ENCODE peak calls at places on chromosomes 5 and 9, in six cellular contexts. S, R, I, W, M and D are unnamed samples.

GRCh38 chr9:38068616-38068865 is 486 bp downstream of the SHB start:
- DNase-seq in S (no peak), R (peak), I (peak), W (peak), M (peak), D (peak)

GRCh38 chr9:38346811-38347735 is 45.4 kb upstream of the ALDH1B1 start:
- DNase-seq in S (no peak), R (no peak), I (no peak), W (no peak), M (no peak), D (no peak)

GRCh38 chr9:37914154-37914551 is 10.2 kb upstream of the SLC25A51 start:
- DNase-seq in S (no peak), R (no peak), I (no peak), W (no peak), M (no peak), D (no peak)

GRCh38 chr5:17880869-17881268 is 246.6 kb downstream of the TAF11L14 start:
- DNase-seq in S (no peak), R (no peak), I (no peak), W (no peak), M (no peak), D (no peak)

GRCh38 chr9:110835404-110835803 is 166.8 kb downstream of the MUSK start:
- DNase-seq in S (no peak), R (no peak), I (peak), W (no peak), M (no peak), D (peak)

GRCh38 chr5:43227655-43228054 is 35.6 kb downstream of the NIM1K start:
- DNase-seq in S (no peak), R (no peak), I (peak), W (peak), M (no peak), D (peak)

GRCh38 chr5:1882337-1883119 is at the start of gene IRX4:
- DNase-seq in S (no peak), R (no peak), I (peak), W (peak), M (no peak), D (peak)

GRCh38 chr5:39453606-39454005 is 28.8 kb upstream of the DAB2 start:
- DNase-seq in S (no peak), R (no peak), I (no peak), W (no peak), M (no peak), D (no peak)

GRCh38 chr5:168935183-168935582 is 356.0 kb upstream of the PANK3 start:
- DNase-seq in S (no peak), R (no peak), I (no peak), W (no peak), M (no peak), D (no peak)

GRCh38 chr5:163564321-163564924 is 59.0 kb downstream of the MAT2B start:
- DNase-seq in S (peak), R (no peak), I (peak), W (peak), M (peak), D (peak)

GRCh38 chr5:90555666-90556065 is 2.9 kb upstream of the ADGRV1 start:
- DNase-seq in S (no peak), R (no peak), I (no peak), W (no peak), M (no peak), D (no peak)

GRCh38 chr9:129981180-129981907 is 61.6 kb downstream of the FNBP1 start:
- DNase-seq in S (no peak), R (no peak), I (peak), W (no peak), M (no peak), D (peak)

GRCh38 chr5:14025566-14026276 is 81.2 kb upstream of the DNAH5 start:
- DNase-seq in S (no peak), R (no peak), I (no peak), W (no peak), M (no peak), D (no peak)

GRCh38 chr9:13118294-13118693 is 161.2 kb downstream of the MPDZ start:
- DNase-seq in S (no peak), R (no peak), I (no peak), W (no peak), M (no peak), D (no peak)

GRCh38 chr5:67483453-67484030 is 286.9 kb upstream of the CD180 start:
- DNase-seq in S (no peak), R (no peak), I (no peak), W (no peak), M (no peak), D (no peak)

GRCh38 chr9:98172604-98173003 is 19.8 kb downstream of the CORO2A start:
- DNase-seq in S (no peak), R (no peak), I (peak), W (peak), M (no peak), D (no peak)

GRCh38 chr9:35350827-35351549 is 138.9 kb upstream of the RUSC2 start:
- DNase-seq in S (no peak), R (no peak), I (peak), W (no peak), M (no peak), D (peak)

DNA sequence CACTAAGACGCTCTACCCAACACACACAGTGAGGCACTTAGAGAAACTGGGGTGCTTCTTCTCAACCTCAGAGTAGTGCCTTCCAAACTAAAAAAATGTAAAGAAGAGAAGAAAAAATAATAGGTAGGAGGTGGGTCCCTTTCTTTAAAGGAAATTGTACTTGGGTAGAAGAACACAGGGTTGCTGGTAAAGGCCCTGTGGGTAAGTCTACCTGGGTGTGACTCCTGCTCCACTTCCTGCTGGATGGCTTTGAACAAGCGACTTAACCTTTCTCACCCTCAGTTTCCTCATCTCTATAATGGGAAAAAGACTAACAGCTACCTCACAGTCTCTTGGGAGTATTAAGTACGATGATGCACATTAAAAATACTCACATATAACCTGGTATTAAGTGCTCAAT is 32.1 kb upstream of the GLRA1 start:
- DNase-seq in S (no peak), R (no peak), I (no peak), W (no peak), M (no peak), D (no peak)
- H3K4me3 ChIP-seq in S (no peak), R (no peak), I (no peak), W (no peak), M (no peak), D (no peak)

GRCh38 chr9:128600111-128600510 is 47.7 kb downstream of the SPTAN1 start:
- DNase-seq in S (no peak), R (no peak), I (no peak), W (no peak), M (no peak), D (no peak)

GRCh38 chr9:128607642-128608350 is 48.9 kb downstream of the DYNC2I2 start:
- DNase-seq in S (no peak), R (peak), I (peak), W (no peak), M (no peak), D (peak)

GRCh38 chr9:128603697-128604096 is 51.3 kb downstream of the SPTAN1 start:
- DNase-seq in S (no peak), R (no peak), I (no peak), W (peak), M (no peak), D (no peak)
- TF ChIP-seq CTCF in S (no peak), R (no peak), I (no peak), W (no peak), M (no peak), D (no peak)

GRCh38 chr5:55989860-55990259 is 4.9 kb downstream of the IL6ST start:
- DNase-seq in S (no peak), R (no peak), I (no peak), W (no peak), M (no peak), D (no peak)
- H3K4me3 ChIP-seq in S (no peak), R (no peak), I (peak), W (no peak), M (no peak), D (peak)

DNA sequence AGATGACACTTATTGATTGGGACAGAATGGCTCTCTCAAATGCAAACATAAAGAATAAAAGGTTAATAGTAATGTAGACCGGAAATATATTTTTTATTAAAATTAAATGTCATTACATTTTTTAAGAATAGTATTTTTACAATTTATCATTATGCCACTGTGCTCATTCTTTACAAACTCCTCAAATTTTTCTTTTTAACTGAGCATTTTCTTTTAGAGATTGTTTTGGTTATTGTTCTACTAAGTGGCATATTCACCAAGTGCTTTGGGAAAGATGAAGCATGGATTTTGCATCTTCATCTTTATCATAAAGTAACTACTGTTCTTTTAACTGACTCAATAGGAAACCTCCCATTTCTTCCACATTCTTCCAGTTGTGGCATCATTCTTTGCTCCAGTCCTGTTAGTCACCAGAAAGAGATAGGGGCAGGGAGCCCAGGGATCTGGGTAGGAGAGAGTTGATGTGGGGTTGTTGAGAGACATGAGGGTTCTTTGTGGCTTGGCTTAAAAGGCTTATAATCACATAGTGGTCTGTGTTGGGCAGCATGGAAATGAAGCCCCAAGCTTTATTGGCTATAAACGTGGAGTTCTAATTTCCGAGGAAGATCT is 69.8 kb downstream of the SYK start:
- DNase-seq in S (no peak), R (no peak), I (no peak), W (no peak), M (no peak), D (no peak)
- TF ChIP-seq CTCF in S (no peak), R (no peak), I (no peak), W (no peak), M (peak), D (no peak)

DNA sequence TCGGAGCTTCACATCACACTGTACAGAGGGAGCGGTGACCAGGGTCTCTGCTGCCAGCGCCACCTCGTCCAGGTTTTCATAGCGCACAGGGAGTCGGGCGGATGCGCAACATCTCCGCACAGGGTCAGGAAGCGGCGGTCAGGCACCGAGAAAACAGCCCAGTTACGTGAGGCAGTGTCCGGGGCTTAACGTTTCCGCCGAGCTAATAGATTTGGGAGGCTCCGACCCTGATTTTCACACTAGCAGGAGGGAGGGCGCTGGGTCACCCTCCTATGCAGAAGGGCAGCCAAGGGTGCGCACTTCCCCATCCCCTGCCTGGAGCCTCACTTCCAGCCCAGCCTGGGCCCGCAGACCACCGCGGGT is 13.7 kb downstream of the BTNL9 start:
- DNase-seq in S (no peak), R (no peak), I (no peak), W (no peak), M (no peak), D (no peak)
- H3K4me3 ChIP-seq in S (peak), R (peak), I (no peak), W (no peak), M (no peak), D (no peak)

GRCh38 chr9:114416290-114416689 is 28.5 kb upstream of the AKNA start:
- DNase-seq in S (no peak), R (no peak), I (no peak), W (no peak), M (no peak), D (no peak)

GRCh38 chr9:114412057-114412683 is 24.4 kb upstream of the AKNA start:
- DNase-seq in S (no peak), R (no peak), I (no peak), W (peak), M (no peak), D (no peak)

GRCh38 chr9:114411452-114411851 is 23.7 kb upstream of the AKNA start:
- DNase-seq in S (no peak), R (no peak), I (no peak), W (no peak), M (no peak), D (no peak)

GRCh38 chr9:114410910-114411309 is 23.1 kb upstream of the AKNA start:
- DNase-seq in S (peak), R (no peak), I (no peak), W (no peak), M (no peak), D (no peak)

GRCh38 chr9:114413909-114414308 is 26.1 kb upstream of the AKNA start:
- DNase-seq in S (no peak), R (no peak), I (peak), W (no peak), M (no peak), D (peak)
- TF ChIP-seq CTCF in S (no peak), R (no peak), I (no peak), W (no peak), M (no peak), D (no peak)

GRCh38 chr5:96655085-96655484 is 7.1 kb upstream of the CAST start:
- DNase-seq in S (no peak), R (no peak), I (no peak), W (no peak), M (no peak), D (no peak)

GRCh38 chr5:96655506-96655905 is 6.7 kb upstream of the CAST start:
- DNase-seq in S (no peak), R (no peak), I (peak), W (no peak), M (no peak), D (peak)

GRCh38 chr5:96652769-96653455 is 9.3 kb upstream of the CAST start:
- DNase-seq in S (no peak), R (no peak), I (no peak), W (no peak), M (no peak), D (no peak)

GRCh38 chr5:96651948-96652753 is 10.0 kb upstream of the CAST start:
- DNase-seq in S (no peak), R (no peak), I (no peak), W (no peak), M (no peak), D (no peak)

DNA sequence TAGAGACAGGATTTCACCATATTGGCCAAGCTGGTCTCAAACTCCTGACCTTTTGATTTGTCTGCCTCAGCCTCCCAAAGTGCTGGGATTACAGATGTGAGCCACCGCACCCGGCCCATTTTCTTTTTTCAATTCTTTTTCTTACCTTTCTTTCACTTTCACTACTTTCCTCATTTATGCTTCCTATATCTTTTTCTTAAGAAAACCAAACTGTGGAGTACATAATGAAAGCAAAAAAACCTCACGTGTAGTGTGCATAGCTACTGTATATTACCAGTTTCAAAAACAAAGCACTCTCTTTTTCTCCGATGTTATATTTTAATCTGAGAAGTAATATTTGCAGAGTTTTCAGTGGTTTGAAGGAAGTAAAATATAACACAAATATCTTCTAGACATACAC is 8.0 kb upstream of the CAST start:
- DNase-seq in S (no peak), R (no peak), I (no peak), W (no peak), M (no peak), D (no peak)
- H3K4me3 ChIP-seq in S (no peak), R (no peak), I (no peak), W (no peak), M (no peak), D (no peak)

DNA sequence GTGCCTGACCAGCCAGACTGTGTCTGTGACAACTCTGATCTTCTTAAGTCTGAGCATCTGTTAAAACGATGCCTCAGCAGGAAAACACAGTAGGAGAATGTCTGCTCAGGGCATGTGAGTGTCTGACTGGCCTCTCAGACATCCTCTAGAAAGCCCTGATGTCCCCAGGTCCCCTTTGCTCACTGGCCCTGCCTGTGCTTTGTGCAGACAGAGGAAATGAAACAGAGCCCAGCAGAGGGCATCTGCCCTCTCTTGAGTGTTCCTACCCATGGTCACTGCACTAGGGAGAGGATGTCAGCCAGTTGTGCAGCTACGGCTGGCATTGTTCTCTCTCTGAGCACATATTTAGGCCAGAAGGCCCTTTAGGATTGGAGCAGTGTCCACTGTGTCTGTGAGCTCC is 56.9 kb downstream of the TRPC7 start:
- DNase-seq in S (no peak), R (no peak), I (no peak), W (peak), M (no peak), D (no peak)
- TF ChIP-seq CTCF in S (no peak), R (no peak), I (no peak), W (peak), M (no peak), D (peak)

GRCh38 chr5:78757269-78758053 is 108.9 kb upstream of the LHFPL2 start:
- DNase-seq in S (no peak), R (no peak), I (peak), W (no peak), M (no peak), D (peak)
- H3K4me3 ChIP-seq in S (no peak), R (no peak), I (no peak), W (no peak), M (no peak), D (no peak)

GRCh38 chr9:19130436-19130835 is 3.1 kb upstream of the PLIN2 start:
- DNase-seq in S (no peak), R (no peak), I (no peak), W (no peak), M (no peak), D (no peak)

GRCh38 chr9:19122490-19123042 is 4.7 kb downstream of the PLIN2 start:
- DNase-seq in S (no peak), R (no peak), I (no peak), W (no peak), M (no peak), D (no peak)

GRCh38 chr9:19133549-19134345 is 6.5 kb upstream of the PLIN2 start:
- DNase-seq in S (no peak), R (no peak), I (no peak), W (no peak), M (no peak), D (no peak)

GRCh38 chr9:19124430-19124793 is 2.9 kb downstream of the PLIN2 start:
- DNase-seq in S (no peak), R (no peak), I (no peak), W (no peak), M (no peak), D (no peak)

DNA sequence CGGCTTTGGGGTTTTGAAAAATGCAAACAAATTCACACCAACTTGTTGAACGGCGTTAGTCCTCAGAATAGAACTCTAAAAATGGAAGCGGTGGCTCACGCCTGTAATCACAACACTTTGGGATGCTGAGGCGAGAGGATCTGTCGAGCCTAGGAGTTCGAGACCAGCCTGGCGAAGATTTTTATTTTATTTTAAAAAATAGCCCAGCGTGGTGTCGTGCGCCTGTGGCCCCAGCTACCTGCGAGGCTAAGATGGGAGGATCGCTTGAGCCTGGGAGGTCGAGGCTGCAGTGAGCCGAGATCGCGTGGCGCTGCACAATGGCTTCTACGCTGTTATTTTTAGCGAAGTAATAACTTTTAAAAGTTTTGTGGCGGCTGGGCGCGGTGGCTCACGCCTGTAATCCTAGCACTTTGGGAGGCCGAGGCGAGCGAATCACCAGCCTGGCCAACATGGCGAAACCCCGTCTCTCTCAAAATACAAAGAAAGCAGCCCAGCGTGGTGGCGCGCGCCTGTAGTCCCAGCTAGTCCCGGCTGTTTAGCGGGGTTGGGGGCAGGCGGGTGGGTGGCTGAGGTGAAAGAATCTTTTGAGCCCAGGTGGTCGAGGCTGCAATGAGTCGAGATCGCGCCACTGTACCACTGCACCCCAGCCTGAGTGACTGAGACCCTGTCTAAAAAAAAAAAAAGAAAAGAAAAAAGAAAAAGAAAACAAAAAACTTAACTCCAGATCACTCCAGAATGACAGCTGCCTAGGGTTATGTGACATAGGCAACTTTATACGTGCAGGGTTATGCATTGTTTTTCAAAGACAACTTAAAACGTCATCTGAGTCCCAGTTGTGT is 808 bp upstream of the PLIN2 start:
- DNase-seq in S (no peak), R (peak), I (peak), W (no peak), M (peak), D (no peak)
- TF ChIP-seq CTCF in S (no peak), R (no peak), I (no peak), W (no peak), M (no peak), D (no peak)